ENCODE peak calls at places on chromosomes 16 and 17, in nine cellular contexts. N is thoracic aorta; U is ovary; F is GM23338; Z is CD4-positive, CD25-positive, alpha-beta regulatory T cell; E is spleen; J is SJSA1; P is tibial nerve; I is endodermal cell. T is an unnamed sample.
A peak's percentile ranks its signal among the peaks of the same experiment; 100 is the strongest.

GRCh38 chr17:82012482-82013295 is 10.0 kb downstream of the CENPX start:
- DNase-seq in I (no peak), N (no peak), P (no peak), F (no peak), E (no peak), Z (no peak), U (no peak), J (no peak), T (no peak)

GRCh38 chr16:635573-636205 is 416 bp downstream of the METTL26 start:
- DNase-seq in N (no peak), I (no peak), F (no peak), U (peak; percentile 64), Z (no peak), P (no peak), J (no peak), E (peak; percentile 89), T (no peak)

GRCh38 chr17:29257756-29258155 is 11.1 kb downstream of the CRYBA1 start:
- DNase-seq in I (no peak), U (no peak), E (no peak), N (no peak), Z (no peak), P (no peak), F (no peak), J (no peak), T (no peak)

GRCh38 chr17:52035336-52035915 is 123.1 kb downstream of the CA10 start:
- DNase-seq in P (no peak), J (no peak), F (no peak), U (no peak), Z (no peak), E (peak; percentile 52), N (no peak), I (no peak), T (no peak)

GRCh38 chr16:52785653-52786052 is 238.7 kb upstream of the TOX3 start:
- DNase-seq in Z (no peak), E (no peak), J (no peak), P (no peak), I (peak; percentile 13), F (no peak), N (no peak), U (no peak), T (no peak)

GRCh38 chr17:39608601-39609000 is 881 bp upstream of the NEUROD2 start:
- DNase-seq in N (no peak), F (no peak), U (no peak), E (no peak), J (no peak), I (peak; percentile 72), P (no peak), Z (no peak), T (no peak)

GRCh38 chr17:80855968-80856862 is 135.4 kb upstream of the CHMP6 start:
- DNase-seq in Z (peak; percentile 57), P (no peak), J (peak; percentile 99), N (peak; percentile 76), F (no peak), U (no peak), E (peak; percentile 82), I (peak; percentile 50), T (peak; percentile 64)

GRCh38 chr16:55444754-55445485 is 34.1 kb upstream of the MMP2 start:
- DNase-seq in J (no peak), P (peak; percentile 39), I (no peak), E (no peak), N (no peak), Z (no peak), F (no peak), U (no peak), T (peak; percentile 75)

DNA sequence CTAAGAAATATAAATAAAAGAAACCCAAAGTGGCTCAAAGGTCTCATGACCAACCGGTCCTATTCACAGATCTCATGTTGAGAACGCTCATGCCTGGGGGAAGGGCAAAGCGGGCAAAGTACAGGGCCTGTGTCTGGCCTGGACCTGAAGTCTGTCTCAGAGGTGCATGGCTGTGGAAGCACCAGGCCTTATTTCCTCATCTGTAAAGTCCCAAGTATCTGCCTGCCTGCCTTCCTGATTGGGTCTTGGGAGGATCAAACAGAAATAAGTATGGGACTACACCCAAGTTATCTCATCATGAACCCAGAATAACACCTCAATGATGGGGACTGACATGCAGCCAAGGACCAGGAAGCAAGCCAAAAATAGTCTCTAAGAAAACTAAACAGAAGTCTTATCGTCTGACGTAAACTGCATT is 14.2 kb downstream of the AXIN2 start:
- DNase-seq in N (no peak), F (no peak), Z (no peak), J (no peak), E (no peak), I (no peak), U (no peak), P (no peak), T (no peak)
- H3K27ac ChIP-seq in N (peak overlapping the region; percentile 63), F (no peak overlapping the region), Z (no peak overlapping the region), J (no peak overlapping the region), E (no peak overlapping the region), I (peak overlapping the region; percentile 93), U (no peak overlapping the region), P (no peak overlapping the region), T (no peak overlapping the region)

GRCh38 chr16:56921571-56921970 is 10.4 kb upstream of the HERPUD1 start:
- DNase-seq in E (no peak), P (no peak), Z (no peak), U (no peak), J (no peak), N (no peak), I (no peak), F (no peak), T (no peak)

GRCh38 chr16:56915311-56916105 is 16.4 kb upstream of the HERPUD1 start:
- DNase-seq in U (peak; percentile 35), F (no peak), E (no peak), Z (no peak), P (peak; percentile 34), I (no peak), N (no peak), J (no peak), T (peak; percentile 65)

GRCh38 chr16:56916571-56917403 is 15.2 kb upstream of the HERPUD1 start:
- DNase-seq in E (no peak), Z (peak; percentile 41), P (no peak), F (no peak), U (no peak), N (no peak), J (no peak), I (no peak), T (peak; percentile 56)

GRCh38 chr16:56918467-56919012 is 13.4 kb upstream of the HERPUD1 start:
- DNase-seq in I (no peak), F (no peak), Z (no peak), J (no peak), E (no peak), U (no peak), P (no peak), N (no peak), T (peak; percentile 25)

GRCh38 chr16:56919099-56919800 is 12.7 kb upstream of the HERPUD1 start:
- DNase-seq in N (no peak), Z (no peak), P (no peak), U (no peak), J (no peak), E (no peak), I (peak; percentile 49), F (no peak), T (no peak)
- H3K27ac ChIP-seq in N (no peak overlapping the region), Z (no peak overlapping the region), P (no peak overlapping the region), U (no peak overlapping the region), J (no peak overlapping the region), E (no peak overlapping the region), I (no peak overlapping the region), F (no peak overlapping the region), T (no peak overlapping the region)

DNA sequence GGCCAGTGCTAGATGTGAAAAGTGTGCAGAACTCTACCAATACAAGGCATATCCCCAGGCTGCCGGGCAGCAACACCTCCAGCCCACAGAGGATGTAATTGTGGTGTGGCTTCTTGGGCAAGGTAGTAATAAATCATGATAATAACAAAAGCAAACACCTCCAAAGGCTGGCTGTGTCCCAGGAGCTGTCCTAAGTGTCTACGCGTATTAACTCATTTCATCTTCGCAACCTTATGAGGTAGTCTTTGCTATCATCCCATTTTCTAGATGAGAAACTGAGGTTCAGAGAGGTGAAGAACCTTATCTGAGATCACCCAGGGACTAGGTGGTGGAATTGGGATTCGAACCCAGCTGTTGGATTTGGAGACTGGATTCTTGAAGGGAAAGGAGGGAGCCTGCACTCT is 5.3 kb downstream of the PDK2 start:
- DNase-seq in J (no peak), E (no peak), N (no peak), I (no peak), U (no peak), P (no peak), Z (no peak), F (no peak), T (no peak)
- H3K27ac ChIP-seq in J (no peak overlapping the region), E (no peak overlapping the region), N (no peak overlapping the region), I (no peak overlapping the region), U (peak overlapping the region; percentile 80), P (peak overlapping the region; percentile 88), Z (no peak overlapping the region), F (no peak overlapping the region), T (peak overlapping the region; percentile 58)

DNA sequence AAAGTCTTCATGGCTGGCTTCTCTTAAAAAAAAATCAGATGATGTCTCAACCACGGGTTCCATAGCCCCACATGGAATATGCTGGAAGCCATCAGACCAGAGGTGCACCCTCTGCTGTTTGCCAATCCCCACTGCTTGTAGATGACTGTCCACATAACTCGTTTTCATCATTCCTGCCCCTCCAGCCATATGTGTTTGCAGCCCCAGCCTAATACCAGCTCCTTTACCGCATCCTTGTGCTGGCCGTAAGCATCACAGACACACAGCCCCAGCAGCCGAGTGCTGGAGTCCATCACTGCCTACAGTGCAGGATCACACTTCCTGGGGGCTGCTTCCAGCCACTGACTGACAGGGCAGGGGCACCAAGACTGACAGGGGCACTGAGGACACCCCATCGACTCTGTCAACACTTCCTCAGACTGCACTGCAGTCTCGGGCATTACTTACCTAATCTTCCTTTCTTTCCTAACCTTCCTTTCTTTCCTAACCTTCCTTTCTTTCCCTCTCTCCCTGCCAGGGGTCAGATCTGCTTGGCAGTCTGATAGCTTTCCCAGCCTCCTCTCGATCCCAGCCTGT is 5.0 kb downstream of the RCVRN start:
- DNase-seq in P (no peak), N (no peak), F (no peak), E (peak; percentile 54), J (no peak), I (no peak), Z (no peak), U (no peak), T (no peak)
- H3K27ac ChIP-seq in P (no peak overlapping the region), N (no peak overlapping the region), F (no peak overlapping the region), E (no peak overlapping the region), J (peak overlapping the region; percentile 93), I (no peak overlapping the region), Z (no peak overlapping the region), U (no peak overlapping the region), T (no peak overlapping the region)

GRCh38 chr16:86823125-86823524 is 244.8 kb downstream of the FOXL1 start:
- DNase-seq in N (no peak), P (no peak), J (no peak), Z (no peak), E (no peak), I (no peak), F (no peak), U (no peak), T (no peak)
- H3K27ac ChIP-seq in N (no peak overlapping the region), P (no peak overlapping the region), J (peak overlapping the region; percentile 54), Z (no peak overlapping the region), E (no peak overlapping the region), I (no peak overlapping the region), F (no peak overlapping the region), U (no peak overlapping the region), T (no peak overlapping the region)

T was measured in tibial artery.